ENCODE peak calls at places on chromosome 2, in eight cellular contexts. L is HL-60, C is cardiac fibroblast, H is Caco-2, U is heart right ventricle, J is DND-41, S is choroid plexus epithelial cell, O is thoracic aorta. K is an unnamed sample.

GRCh38 chr2:15363142-15363541 is 198.0 kb downstream of the NBAS start:
- DNase-seq in U (no peak), H (no peak), J (no peak), C (peak), O (no peak), S (peak), L (no peak), K (peak)

GRCh38 chr2:55618649-55619055 is 1.2 kb upstream of the PPP4R3B start:
- DNase-seq in J (peak), H (peak), U (peak), O (no peak), S (peak), L (peak), C (peak), K (peak)

GRCh38 chr2:78780321-78780720 is 245.2 kb upstream of the REG3G start:
- DNase-seq in J (no peak), L (no peak), S (no peak), U (no peak), O (no peak), C (no peak), H (no peak), K (no peak)

GRCh38 chr2:64263315-64263714 is 119.1 kb upstream of the PELI1 start:
- DNase-seq in U (no peak), O (no peak), H (peak), S (peak), C (peak), J (no peak), L (no peak), K (peak)

GRCh38 chr2:26197516-26197915 is 24.6 kb downstream of the GAREM2 start:
- DNase-seq in H (no peak), O (no peak), L (no peak), J (no peak), U (no peak), S (no peak), C (no peak), K (no peak)

GRCh38 chr2:235936493-235936892 is 231.7 kb downstream of the GBX2 start:
- DNase-seq in J (peak), H (peak), C (peak), U (no peak), L (no peak), O (no peak), S (peak), K (no peak)

GRCh38 chr2:12348216-12348615 is 368.5 kb upstream of the TRIB2 start:
- DNase-seq in J (no peak), O (no peak), H (no peak), C (no peak), L (no peak), U (no peak), S (no peak), K (no peak)

GRCh38 chr2:224302952-224303351 is 99.0 kb downstream of the FAM124B start:
- DNase-seq in C (no peak), L (no peak), O (no peak), S (no peak), U (no peak), J (no peak), H (no peak), K (no peak)

GRCh38 chr2:19868705-19869550 is 32.9 kb downstream of the TTC32 start:
- DNase-seq in H (peak), S (peak), C (peak), O (no peak), U (peak), L (peak), J (no peak), K (peak)

GRCh38 chr2:175844169-175844568 is 157.9 kb downstream of the LNPK start:
- DNase-seq in J (no peak), L (no peak), U (no peak), C (peak), O (no peak), S (peak), H (no peak), K (peak)

GRCh38 chr2:137937778-137938177 is 26.5 kb upstream of the HNMT start:
- DNase-seq in S (no peak), C (no peak), J (no peak), U (no peak), O (no peak), H (no peak), L (no peak), K (no peak)

GRCh38 chr2:172095146-172095904 is 7.4 kb downstream of the DLX2 start:
- DNase-seq in C (peak), U (no peak), L (peak), O (no peak), S (peak), H (peak), J (peak), K (peak)

GRCh38 chr2:104915107-104915793 is 61.3 kb downstream of the POU3F3 start:
- DNase-seq in O (no peak), U (no peak), L (no peak), H (no peak), J (no peak), S (no peak), C (no peak), K (no peak)

GRCh38 chr2:144670080-144670479 is 150.2 kb upstream of the ZEB2 start:
- DNase-seq in L (no peak), O (no peak), J (no peak), S (no peak), H (no peak), C (no peak), U (no peak), K (no peak)

GRCh38 chr2:62785216-62785615 is 79.7 kb downstream of the EHBP1 start:
- DNase-seq in J (no peak), L (no peak), C (no peak), H (no peak), U (no peak), S (peak), O (no peak), K (peak)

GRCh38 chr2:185919155-185919554 is 180.6 kb downstream of the FSIP2 start:
- DNase-seq in L (no peak), J (no peak), S (peak), U (no peak), H (no peak), C (no peak), O (no peak), K (peak)

GRCh38 chr2:240603846-240604245 is 17.3 kb downstream of the CAPN10 start:
- DNase-seq in O (no peak), U (no peak), H (no peak), J (no peak), S (no peak), C (no peak), L (no peak), K (no peak)

DNA sequence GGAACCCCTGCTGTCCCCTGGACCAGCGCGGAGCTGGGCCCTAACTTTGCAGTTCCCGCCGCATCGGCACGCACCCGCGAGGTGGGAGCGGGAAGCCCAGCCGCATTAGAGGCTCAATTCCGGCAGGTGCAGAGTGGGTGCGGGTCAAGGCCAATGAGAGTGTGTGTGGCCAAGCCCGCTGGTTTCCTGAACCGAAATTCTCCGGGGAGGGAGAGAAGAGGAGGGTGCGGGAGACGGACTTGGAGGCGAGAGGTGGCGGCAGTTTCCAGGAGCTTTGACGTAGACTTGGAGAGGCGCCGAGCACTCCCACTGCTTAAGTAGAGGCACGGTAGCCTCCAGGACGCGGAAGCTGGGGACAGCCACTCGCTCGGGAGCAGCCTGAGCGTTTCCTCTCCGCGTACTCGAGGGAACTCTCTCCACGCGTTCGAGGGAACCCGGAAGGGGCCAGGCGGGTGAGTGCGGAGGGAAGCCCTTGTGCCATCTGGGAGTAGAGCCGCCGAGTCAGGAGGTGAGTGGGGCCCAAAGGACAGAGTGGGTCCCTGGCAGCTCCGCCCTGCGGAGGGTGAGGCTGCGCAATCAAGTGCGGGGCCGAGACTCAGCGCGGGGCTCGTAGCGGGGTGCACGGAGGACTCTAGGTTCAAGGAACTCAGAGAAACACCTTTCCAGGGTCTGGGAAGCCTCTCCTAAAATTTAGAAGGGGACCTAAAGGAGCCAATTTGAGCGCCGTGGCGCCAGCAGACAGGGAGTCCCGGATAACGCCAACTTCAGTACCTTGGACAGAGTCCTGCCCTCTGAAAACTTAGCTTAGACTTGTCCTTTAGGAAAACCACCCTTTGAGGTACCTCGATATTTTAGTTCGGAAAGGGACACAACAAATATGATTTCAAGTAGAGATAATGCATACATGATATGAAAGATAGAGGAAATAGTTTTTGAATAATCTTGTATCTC is at the start of gene FAM237A:
- DNase-seq in O (no peak), L (no peak), C (peak), U (peak), H (peak), S (peak), J (peak), K (peak)
- H3K4me3 ChIP-seq in O (no peak), L (no peak), C (no peak), U (no peak), H (no peak), S (no peak), J (no peak), K (no peak)

DNA sequence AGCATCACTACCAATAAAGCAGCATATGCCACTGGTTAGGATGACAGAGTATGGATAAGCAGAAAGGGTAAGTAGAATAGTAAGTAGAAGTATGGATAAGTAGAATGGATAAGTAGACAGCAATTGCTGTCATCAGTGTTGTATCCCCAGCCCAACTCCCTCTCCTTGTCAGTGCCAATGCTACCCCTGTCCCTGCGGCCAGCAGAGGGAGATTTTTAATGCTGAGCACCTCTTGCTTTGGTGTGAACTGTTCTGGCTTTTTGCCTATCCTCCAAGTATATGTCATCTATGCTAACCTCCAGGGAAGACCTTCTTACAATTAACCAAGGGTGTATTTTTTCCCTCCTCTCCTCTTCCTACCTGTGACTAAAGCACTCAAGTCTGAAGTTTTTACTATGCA is 136.7 kb upstream of the SPHKAP start:
- DNase-seq in O (no peak), U (peak), S (peak), L (peak), J (no peak), H (peak), C (peak), K (peak)
- TF ChIP-seq CTCF in O (no peak), U (peak), S (peak), L (no peak), J (peak), H (peak), C (peak), K (peak)

DNA sequence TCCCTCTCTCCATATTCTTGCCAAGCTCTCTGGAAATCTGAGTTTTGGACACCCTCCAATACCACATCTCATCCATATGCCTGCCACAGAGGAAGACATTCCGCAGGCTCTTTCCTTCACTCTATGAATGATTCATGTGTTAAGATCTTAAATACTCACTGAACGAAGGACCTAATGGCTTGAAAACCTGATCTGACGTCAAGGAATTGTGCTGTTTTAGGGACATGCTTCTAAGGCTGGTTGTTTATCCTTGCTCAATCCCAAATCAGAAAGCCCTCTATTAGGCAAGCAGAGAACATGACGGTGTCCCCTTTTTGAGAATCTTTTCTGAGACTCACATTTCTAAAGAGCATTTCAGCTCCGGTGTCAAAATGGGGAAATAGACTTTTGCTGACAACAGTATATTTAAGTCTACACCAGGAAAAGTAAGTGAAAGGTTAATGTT is 83.7 kb upstream of the GALNT5 start:
- DNase-seq in J (no peak), O (no peak), C (peak), L (no peak), H (no peak), U (peak), S (peak), K (peak)
- H3K4me3 ChIP-seq in J (no peak), O (peak), C (no peak), L (no peak), H (no peak), U (no peak), S (peak), K (no peak)

GRCh38 chr2:31728406-31729064 is 147.8 kb upstream of the SRD5A2 start:
- DNase-seq in U (no peak), S (no peak), O (no peak), J (no peak), C (no peak), H (no peak), L (no peak), K (no peak)

GRCh38 chr2:31729065-31729439 is 148.3 kb upstream of the SRD5A2 start:
- DNase-seq in S (no peak), U (no peak), J (no peak), O (no peak), H (no peak), C (no peak), L (no peak), K (no peak)

GRCh38 chr2:31725444-31725843 is 144.7 kb upstream of the SRD5A2 start:
- DNase-seq in O (no peak), L (no peak), C (no peak), S (no peak), J (no peak), H (no peak), U (no peak), K (no peak)

DNA sequence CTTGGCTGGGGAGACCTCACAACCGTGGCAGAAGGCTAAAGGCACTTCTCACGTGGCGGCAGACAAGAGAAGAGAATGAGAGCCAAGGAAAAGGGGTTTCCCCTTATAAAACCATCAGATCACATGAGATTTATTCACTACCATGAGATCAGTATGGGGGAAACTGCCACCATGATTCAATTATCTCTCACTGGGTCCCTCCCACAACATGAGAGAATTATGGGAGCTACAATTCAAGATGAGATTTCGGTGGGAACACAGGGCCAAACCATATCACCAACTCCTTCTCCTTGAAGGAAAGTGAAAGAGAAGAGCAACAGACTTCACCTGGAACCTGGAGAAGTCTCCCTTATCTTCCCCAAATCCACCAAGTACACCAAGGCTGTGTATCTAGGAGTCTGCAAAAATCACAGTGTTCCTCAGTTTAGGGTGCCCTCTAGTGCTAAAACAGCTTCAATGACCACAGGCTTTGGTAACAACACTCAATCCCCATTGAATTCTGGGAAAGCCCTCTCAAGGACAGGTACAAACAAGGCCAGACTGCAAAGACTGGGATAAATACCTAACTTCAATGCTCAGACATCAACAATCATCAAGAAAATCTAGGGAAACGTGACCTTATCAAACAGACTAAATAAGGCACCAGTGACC is 148.8 kb upstream of the SRD5A2 start:
- DNase-seq in U (no peak), O (no peak), C (peak), L (no peak), J (no peak), H (peak), S (peak), K (no peak)
- TF ChIP-seq CTCF in U (no peak), O (no peak), C (peak), L (peak), J (peak), H (no peak), S (peak), K (no peak)

GRCh38 chr2:192669505-192670082 is 474.9 kb upstream of the TMEFF2 start:
- DNase-seq in L (no peak), O (no peak), C (no peak), H (no peak), U (no peak), S (no peak), J (no peak), K (no peak)
- H3K4me3 ChIP-seq in L (no peak), O (no peak), C (no peak), H (no peak), U (no peak), S (no peak), J (no peak), K (no peak)

GRCh38 chr2:80499095-80499494 is 194.5 kb upstream of the LRRTM1 start:
- DNase-seq in S (peak), U (peak), J (no peak), O (no peak), L (peak), C (peak), H (peak), K (peak)
- TF ChIP-seq CTCF in S (peak), U (peak), J (peak), O (no peak), L (no peak), C (peak), H (peak), K (peak)

GRCh38 chr2:136135462-136135861 is 17.5 kb upstream of the CXCR4 start:
- DNase-seq in C (no peak), O (no peak), S (no peak), H (no peak), L (no peak), U (no peak), J (no peak), K (no peak)
- H3K4me3 ChIP-seq in C (no peak), O (peak), S (no peak), H (no peak), L (no peak), U (no peak), J (no peak), K (no peak)

GRCh38 chr2:183172220-183172887 is 48.1 kb downstream of the NUP35 start:
- DNase-seq in S (no peak), H (peak), C (no peak), J (no peak), L (no peak), U (no peak), O (no peak), K (no peak)
- TF ChIP-seq CTCF in S (no peak), H (no peak), C (no peak), J (no peak), L (no peak), U (no peak), O (no peak), K (no peak)

K was measured in astrocyte of the spinal cord.